ENCODE peak calls at places on chromosomes 13 and 19, in nine cellular contexts. X is thyroid gland, Z is right lobe of liver, S is fibroblast of lung, H is AG04450, I is GM23338, N is psoas muscle, F is HL-60, K is neuronal stem cell. E is an unnamed sample.

GRCh38 chr13:113647351-113648217 is 10.4 kb downstream of the ATP4B start:
- DNase-seq in K (no peak), H (no peak), X (peak), N (peak), Z (peak), I (no peak), F (peak), S (peak), E (peak)

GRCh38 chr13:41934994-41935393 is 25.9 kb downstream of the VWA8 start:
- DNase-seq in X (no peak), H (no peak), I (no peak), K (no peak), N (no peak), Z (no peak), F (no peak), S (no peak), E (no peak)

GRCh38 chr19:29418106-29418684 is 107.6 kb upstream of the VSTM2B start:
- DNase-seq in K (no peak), X (no peak), N (no peak), Z (no peak), F (no peak), S (no peak), I (no peak), H (no peak), E (peak)

GRCh38 chr19:1451916-1452801 is 2.2 kb downstream of the APC2 start:
- DNase-seq in X (no peak), Z (no peak), F (no peak), H (no peak), K (no peak), I (peak), S (no peak), N (no peak), E (no peak)

GRCh38 chr19:435707-436412 is 25.0 kb downstream of the SHC2 start:
- DNase-seq in I (no peak), F (no peak), S (no peak), Z (no peak), N (no peak), X (no peak), H (no peak), K (no peak), E (peak)

GRCh38 chr19:18520848-18521691 is 800 bp downstream of the ELL start:
- DNase-seq in F (peak), S (no peak), H (no peak), I (peak), N (peak), X (peak), K (peak), Z (peak), E (peak)

GRCh38 chr19:13621413-13621812 is 115.1 kb upstream of the CACNA1A start:
- DNase-seq in Z (no peak), N (no peak), H (peak), I (peak), S (peak), K (no peak), X (no peak), F (no peak), E (no peak)

GRCh38 chr13:112102243-112102642 is 35.3 kb downstream of the SOX1 start:
- DNase-seq in N (no peak), F (no peak), I (peak), S (no peak), K (no peak), Z (no peak), H (no peak), X (no peak), E (no peak)

GRCh38 chr13:33937373-33938087 is 119.6 kb downstream of the RFC3 start:
- DNase-seq in Z (no peak), F (no peak), H (no peak), N (no peak), X (no peak), K (no peak), S (peak), I (peak), E (no peak)

GRCh38 chr13:49409008-49409407 is 34.9 kb downstream of the CAB39L start:
- DNase-seq in S (no peak), I (no peak), X (peak), Z (no peak), N (no peak), F (no peak), H (no peak), K (no peak), E (no peak)

GRCh38 chr13:98570929-98571372 is 6.0 kb downstream of the STK24 start:
- DNase-seq in S (peak), F (no peak), K (no peak), X (peak), H (no peak), I (no peak), N (no peak), Z (no peak), E (no peak)

GRCh38 chr13:33637978-33638743 is 179.8 kb upstream of the RFC3 start:
- DNase-seq in S (peak), F (no peak), I (peak), N (no peak), Z (no peak), K (no peak), X (no peak), H (no peak), E (no peak)

GRCh38 chr13:25990801-25991200 is 61.0 kb downstream of the SHISA2 start:
- DNase-seq in Z (no peak), S (peak), F (no peak), K (no peak), H (no peak), I (no peak), N (no peak), X (no peak), E (no peak)

GRCh38 chr19:9406798-9407352 is 28.5 kb downstream of the ZNF266 start:
- DNase-seq in X (peak), N (peak), K (no peak), S (peak), Z (peak), I (peak), F (peak), H (peak), E (peak)

GRCh38 chr13:99766641-99767045 is 204.9 kb downstream of the ZIC5 start:
- DNase-seq in K (no peak), H (no peak), Z (no peak), F (no peak), N (no peak), I (peak), S (no peak), X (no peak), E (peak)

GRCh38 chr19:13762635-13763235 is 1.6 kb upstream of the MRI1 start:
- DNase-seq in K (no peak), S (no peak), X (no peak), N (no peak), F (no peak), I (no peak), Z (peak), H (no peak), E (no peak)

GRCh38 chr19:45424191-45425058 is 708 bp upstream of the ERCC1 start:
- DNase-seq in H (peak), N (peak), S (peak), F (peak), I (peak), X (peak), Z (peak), K (no peak), E (peak)

GRCh38 chr13:23848639-23849282 is 40.4 kb downstream of the MIPEP start:
- DNase-seq in S (no peak), Z (no peak), X (no peak), I (no peak), K (no peak), F (no peak), H (no peak), N (no peak), E (no peak)

GRCh38 chr13:38012096-38012495 is 142.5 kb upstream of the TRPC4 start:
- DNase-seq in N (no peak), K (no peak), X (no peak), F (no peak), I (no peak), S (no peak), Z (no peak), H (no peak), E (no peak)

GRCh38 chr19:1016647-1017114 is 4.2 kb downstream of the TMEM259 start:
- DNase-seq in N (peak), K (no peak), Z (no peak), F (no peak), H (no peak), S (peak), I (no peak), X (no peak), E (no peak)

GRCh38 chr19:10553087-10553667 is 9.5 kb downstream of the ATG4D start:
- DNase-seq in N (peak), I (no peak), H (no peak), F (no peak), Z (no peak), K (no peak), X (no peak), S (no peak), E (no peak)

DNA sequence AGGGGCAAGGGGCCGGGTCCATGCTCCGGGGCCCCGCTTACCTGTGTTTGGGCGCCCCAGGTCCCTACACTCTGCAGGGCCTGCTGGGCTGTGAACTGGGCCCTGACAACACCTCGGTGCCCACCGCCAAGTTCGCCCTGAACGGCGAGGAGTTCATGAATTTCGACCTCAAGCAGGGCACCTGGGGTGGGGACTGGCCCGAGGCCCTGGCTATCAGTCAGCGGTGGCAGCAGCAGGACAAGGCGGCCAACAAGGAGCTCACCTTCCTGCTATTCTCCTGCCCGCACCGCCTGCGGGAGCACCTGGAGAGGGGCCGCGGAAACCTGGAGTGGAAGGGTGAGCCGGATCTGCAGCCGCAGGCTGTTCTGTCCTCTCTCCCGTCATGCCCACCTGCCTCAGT is 1.7 kb downstream of the FCGRT start:
- DNase-seq in H (no peak), S (no peak), I (no peak), K (no peak), Z (peak), N (no peak), F (no peak), X (no peak), E (no peak)
- H3K27ac ChIP-seq in H (no peak), S (no peak), I (no peak), K (no peak), Z (peak), N (no peak), F (no peak), X (no peak), E (peak)

DNA sequence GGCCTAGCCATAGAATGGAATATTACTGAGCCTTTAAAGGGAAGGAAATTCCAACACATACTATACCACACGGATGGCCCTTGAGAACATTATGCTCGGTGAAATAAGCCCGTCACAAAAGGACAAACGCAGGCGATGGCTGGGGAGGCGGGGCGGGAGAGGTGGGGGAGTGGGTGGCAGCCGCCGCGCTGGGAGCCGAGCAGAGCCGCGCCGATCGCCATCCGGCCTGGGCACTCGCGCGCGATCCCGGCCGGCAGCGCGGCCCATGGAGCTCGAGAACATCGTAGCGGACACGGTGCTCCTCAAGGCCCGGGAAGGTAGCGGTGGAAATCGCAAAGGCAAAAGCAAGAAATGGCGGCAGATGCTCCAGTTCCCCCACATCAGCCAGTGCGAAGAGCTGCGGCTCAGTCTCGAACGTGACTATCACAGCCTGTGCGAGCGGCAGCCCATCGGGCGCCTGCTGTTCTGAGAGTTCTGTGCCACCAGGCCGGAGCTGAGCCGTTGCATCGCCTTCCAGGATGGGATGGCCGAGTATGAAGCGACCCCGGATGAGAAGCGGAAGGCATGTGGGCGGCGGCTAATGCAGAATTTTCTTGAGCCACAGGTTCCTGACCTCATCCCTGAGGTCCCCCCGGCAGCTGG is 140.1 kb downstream of the ZDHHC20 start:
- DNase-seq in H (no peak), K (no peak), Z (no peak), I (peak), X (no peak), S (peak), F (no peak), N (no peak), E (no peak)
- H3K4me3 ChIP-seq in H (no peak), K (no peak), Z (no peak), I (peak), X (no peak), S (peak), F (no peak), N (no peak), E (no peak)

GRCh38 chr13:88456155-88456554 is 785.0 kb downstream of the SLITRK5 start:
- DNase-seq in N (no peak), F (no peak), S (no peak), H (no peak), X (no peak), Z (no peak), I (no peak), K (no peak), E (no peak)
- H3K27ac ChIP-seq in N (no peak), F (no peak), S (no peak), H (no peak), X (no peak), Z (no peak), I (no peak), K (no peak), E (no peak)

GRCh38 chr19:50912102-50912599 is 956 bp upstream of the KLK4 start:
- DNase-seq in H (no peak), N (no peak), I (peak), K (no peak), F (no peak), Z (no peak), X (no peak), S (no peak), E (no peak)

GRCh38 chr19:50910722-50911121 is 473 bp downstream of the KLK4 start:
- DNase-seq in N (no peak), K (no peak), H (no peak), F (no peak), S (no peak), Z (no peak), X (no peak), I (no peak), E (no peak)

GRCh38 chr19:50909240-50910070 is 1.7 kb downstream of the KLK4 start:
- DNase-seq in F (no peak), K (peak), N (no peak), H (no peak), I (peak), Z (no peak), S (no peak), X (peak), E (peak)

GRCh38 chr19:50912727-50913716 is 1.8 kb upstream of the KLK4 start:
- DNase-seq in H (no peak), N (no peak), Z (no peak), X (no peak), S (no peak), F (no peak), I (no peak), K (no peak), E (no peak)

DNA sequence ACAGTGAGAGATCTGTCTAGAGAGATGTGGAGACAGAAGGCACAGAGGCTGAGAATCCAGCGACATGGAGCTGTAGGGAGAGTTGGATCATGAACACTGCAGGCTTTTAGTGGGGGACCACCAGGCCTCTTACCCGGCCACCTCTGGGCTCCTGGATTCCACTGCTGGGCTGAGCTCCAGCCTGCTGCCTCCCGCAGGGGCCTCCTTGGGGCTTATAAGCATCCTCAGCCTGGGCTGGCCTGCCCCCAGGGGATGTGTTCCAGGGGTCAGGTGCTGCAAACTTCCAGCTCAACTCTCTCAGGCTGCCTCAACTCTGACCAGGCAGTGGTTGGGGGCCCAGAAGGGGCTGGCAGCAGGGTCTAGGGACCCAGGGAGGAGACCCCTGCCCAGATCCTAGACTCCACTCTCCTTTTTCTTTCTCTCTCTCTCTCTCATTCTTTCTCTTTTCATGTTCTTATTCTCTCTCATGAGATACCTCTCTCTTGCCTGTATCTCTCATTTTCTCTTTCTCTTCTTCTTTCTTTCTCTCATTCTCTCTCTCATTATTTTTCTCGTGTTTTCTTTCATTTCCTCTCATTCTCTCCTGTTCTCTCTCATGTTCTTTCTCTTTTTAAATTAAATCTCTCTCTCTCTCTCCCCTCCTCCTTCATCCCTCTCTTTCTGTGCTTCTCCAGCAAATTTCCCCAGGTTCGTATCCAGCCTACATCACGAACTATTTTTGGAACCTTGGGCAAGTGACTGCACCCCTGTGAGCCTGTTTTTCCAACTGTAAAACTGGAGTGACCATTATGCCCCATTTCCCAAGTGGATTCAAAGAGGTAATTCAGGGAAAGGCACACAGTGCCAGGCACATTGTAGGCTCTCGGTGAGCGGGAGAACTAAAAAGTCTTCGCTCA is at the start of gene KLK4:
- DNase-seq in X (no peak), F (no peak), I (no peak), H (no peak), N (no peak), K (no peak), Z (no peak), S (no peak), E (no peak)
- H3K4me3 ChIP-seq in X (no peak), F (no peak), I (peak), H (no peak), N (no peak), K (no peak), Z (no peak), S (no peak), E (no peak)

GRCh38 chr13:27403727-27404385 is 20.6 kb upstream of the GTF3A start:
- DNase-seq in F (no peak), S (no peak), K (no peak), N (no peak), I (no peak), Z (peak), X (no peak), H (no peak), E (no peak)
- H3K27ac ChIP-seq in F (no peak), S (no peak), K (no peak), N (peak), I (no peak), Z (peak), X (no peak), H (no peak), E (no peak)

DNA sequence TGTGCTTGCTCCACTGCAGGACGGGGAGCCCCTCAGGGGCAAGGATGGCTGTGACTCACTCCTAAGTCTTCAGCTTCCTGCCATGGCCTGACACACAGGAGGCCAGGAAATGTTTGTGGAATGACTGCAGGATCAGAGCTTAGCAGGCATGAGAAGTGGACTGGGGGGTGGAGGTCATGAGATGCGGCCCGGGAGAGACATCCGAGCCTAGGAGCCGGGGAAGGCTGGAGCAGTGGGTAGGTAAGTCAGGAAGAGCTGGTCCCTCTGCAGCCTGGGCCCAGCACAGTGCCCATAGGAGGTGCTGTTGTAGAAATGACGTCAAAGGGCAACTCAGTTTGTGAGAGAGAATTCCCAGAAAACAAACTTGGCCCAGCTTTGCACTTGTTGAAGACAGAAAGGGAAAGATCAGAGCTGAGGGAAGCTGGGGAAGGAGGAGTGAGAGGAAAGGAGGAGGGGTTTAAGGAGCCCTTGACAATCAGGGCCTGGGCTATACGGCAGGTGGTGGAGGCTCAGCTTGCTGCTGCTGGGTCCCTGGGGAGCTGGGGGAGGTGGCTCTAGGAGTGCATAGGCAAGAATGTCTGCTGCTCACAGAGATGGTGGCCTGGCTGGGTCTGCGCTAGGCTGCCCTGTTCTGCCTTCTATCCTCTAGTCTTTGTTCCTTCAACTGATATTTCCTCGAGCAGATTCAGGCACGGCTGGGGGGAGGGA is 18.5 kb downstream of the POU2F2 start:
- DNase-seq in F (no peak), S (peak), Z (no peak), K (no peak), N (peak), H (peak), I (peak), X (no peak), E (peak)
- H3K4me3 ChIP-seq in F (no peak), S (no peak), Z (no peak), K (no peak), N (no peak), H (peak), I (no peak), X (no peak), E (peak)

GRCh38 chr19:5829567-5830315 is 9.8 kb downstream of the FUT6 start:
- DNase-seq in N (no peak), S (no peak), X (no peak), H (no peak), I (no peak), F (no peak), K (no peak), Z (no peak), E (no peak)

GRCh38 chr19:5828661-5829566 is 10.6 kb downstream of the FUT6 start:
- DNase-seq in N (no peak), F (no peak), K (peak), S (no peak), H (no peak), I (peak), Z (peak), X (peak), E (no peak)

GRCh38 chr19:5826531-5827341 is 12.8 kb downstream of the FUT6 start:
- DNase-seq in I (peak), N (no peak), Z (peak), X (peak), K (peak), H (no peak), F (peak), S (no peak), E (peak)

GRCh38 chr19:5827891-5828660 is 11.4 kb downstream of the FUT6 start:
- DNase-seq in F (peak), Z (peak), I (peak), N (peak), H (peak), S (peak), K (peak), X (peak), E (no peak)

DNA sequence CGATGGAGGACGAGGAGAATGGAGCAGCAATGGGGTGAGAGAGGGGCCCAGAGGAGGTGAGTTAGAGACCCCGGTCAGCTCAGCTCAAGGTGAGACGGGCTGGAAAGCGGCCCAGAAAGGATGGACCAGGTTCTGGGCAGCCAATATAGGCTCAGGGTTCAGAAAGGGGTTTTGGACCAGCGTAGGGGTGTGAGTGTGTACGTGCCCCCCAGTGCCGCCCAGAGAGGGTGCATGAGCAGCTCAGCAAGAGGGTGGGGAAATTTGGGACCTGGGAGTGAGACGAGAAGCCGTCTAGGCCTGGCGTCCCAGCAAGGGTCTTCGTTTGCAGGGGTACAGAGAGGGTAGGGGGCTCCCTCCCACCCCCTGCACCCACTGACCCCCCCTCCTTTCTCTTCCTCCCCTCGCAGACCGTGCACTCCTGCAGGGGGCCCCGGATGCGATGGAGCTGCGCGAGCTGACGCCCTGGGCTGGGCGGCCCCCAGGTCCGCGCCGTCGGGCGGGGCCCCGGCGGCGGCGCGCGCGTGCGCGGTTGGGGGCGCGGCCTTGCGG is 12.1 kb downstream of the FUT6 start:
- DNase-seq in I (no peak), N (no peak), Z (no peak), S (no peak), K (no peak), F (no peak), X (no peak), H (no peak), E (no peak)
- H3K27ac ChIP-seq in I (no peak), N (no peak), Z (peak), S (no peak), K (peak), F (no peak), X (no peak), H (no peak), E (no peak)